ENCODE peak calls at places on chromosomes 5 and 9, in four cellular contexts. H is activated CD4-positive, alpha-beta memory T cell treated with anti-CD3 and anti-CD28 coated beads for 36 hours; L is cardiac fibroblast; J is T-helper 2 cell. O is an unnamed sample.

GRCh38 chr9:129624947-129625346 is 1.0 kb upstream of the NTMT1 start:
- DNase-seq in H (peak; percentile 54), L (peak; percentile 49), J (peak; percentile 23), O (peak; percentile 81)

GRCh38 chr5:145921211-145921610 is 15.2 kb upstream of the SH3RF2 start:
- DNase-seq in H (no peak), J (no peak), L (no peak), O (no peak)

GRCh38 chr5:174876-175465 is 16.3 kb upstream of the LRRC14B start:
- DNase-seq in J (no peak), L (no peak), H (no peak), O (no peak)

GRCh38 chr5:72246954-72247442 is 73.0 kb downstream of the MRPS27 start:
- DNase-seq in J (no peak), L (peak; percentile 67), H (no peak), O (no peak)

GRCh38 chr9:77632652-77633051 is 15.5 kb downstream of the GNA14 start:
- DNase-seq in H (no peak), J (no peak), L (no peak), O (no peak)

GRCh38 chr5:30539004-30539634 is 654.4 kb upstream of the CDH6 start:
- DNase-seq in H (no peak), L (peak; percentile 56), J (no peak), O (no peak)

GRCh38 chr5:172283862-172284274 is 304 bp upstream of the UBTD2 start:
- DNase-seq in H (peak; percentile 82), L (peak; percentile 63), J (peak; percentile 67), O (peak; percentile 69)

GRCh38 chr9:121310571-121310970 is 42.6 kb downstream of the GSN start:
- DNase-seq in L (no peak), J (no peak), H (no peak), O (no peak)

GRCh38 chr5:145350501-145350900 is 484.6 kb downstream of the PRELID2 start:
- DNase-seq in H (no peak), J (no peak), L (peak; percentile 84), O (no peak)

GRCh38 chr5:110032386-110032785 is 342.7 kb downstream of the MAN2A1 start:
- DNase-seq in L (no peak), J (no peak), H (no peak), O (no peak)

GRCh38 chr9:136247551-136247916 is 1.9 kb upstream of the QSOX2 start:
- DNase-seq in J (no peak), L (no peak), H (no peak), O (no peak)

GRCh38 chr5:150511641-150512367 is 3.9 kb downstream of the NDST1 start:
- DNase-seq in J (no peak), L (peak; percentile 40), H (no peak), O (no peak)

GRCh38 chr9:37085233-37085632 is 35.1 kb upstream of the ZCCHC7 start:
- DNase-seq in L (no peak), J (no peak), H (no peak), O (no peak)

GRCh38 chr9:34590376-34591090 is 1.0 kb upstream of the CNTFR start:
- DNase-seq in H (peak; percentile 38), L (peak; percentile 34), J (no peak), O (no peak)

GRCh38 chr5:137856916-137857862 is 10.5 kb upstream of the MYOT start:
- DNase-seq in H (no peak), J (no peak), L (no peak), O (no peak)

GRCh38 chr9:134940236-134941208 is 22.8 kb upstream of the FCN1 start:
- DNase-seq in H (no peak), J (no peak), L (no peak), O (no peak)

GRCh38 chr5:176994460-176995121 is 12.0 kb downstream of the UIMC1 start:
- DNase-seq in J (no peak), L (peak; percentile 90), H (no peak), O (peak; percentile 94)

GRCh38 chr9:36030871-36031270 is 5.8 kb upstream of the RECK start:
- DNase-seq in L (peak; percentile 24), J (no peak), H (no peak), O (no peak)

GRCh38 chr5:135473956-135474670 is 22.0 kb upstream of the TIFAB start:
- DNase-seq in L (no peak), H (no peak), J (no peak), O (no peak)

GRCh38 chr9:35923927-35924763 is 14.9 kb downstream of the SPAAR start:
- DNase-seq in J (no peak), L (peak; percentile 95), H (peak; percentile 71), O (no peak)

GRCh38 chr5:2895876-2896275 is 144.4 kb upstream of the IRX2 start:
- DNase-seq in H (no peak), L (no peak), J (no peak), O (no peak)

GRCh38 chr5:72205431-72206009 is 98.2 kb downstream of the MAP1B start:
- DNase-seq in L (peak; percentile 41), J (no peak), H (no peak), O (no peak)

GRCh38 chr9:100601216-100601615 is 23.3 kb downstream of the CAVIN4 start:
- DNase-seq in H (peak; percentile 57), J (peak; percentile 5), L (peak; percentile 74), O (peak; percentile 93)

GRCh38 chr5:112077180-112077579 is 320.2 kb upstream of the NREP start:
- DNase-seq in H (no peak), L (peak; percentile 10), J (no peak), O (no peak)

GRCh38 chr5:26329562-26330189 is 708.7 kb downstream of the CDH9 start:
- DNase-seq in H (no peak), L (peak; percentile 6), J (no peak), O (peak; percentile 56)

GRCh38 chr9:98575379-98576346 is 133.1 kb downstream of the GABBR2 start:
- DNase-seq in L (peak; percentile 81), J (no peak), H (peak; percentile 57), O (no peak)

GRCh38 chr5:75048457-75048953 is 3.9 kb downstream of the GCNT4 start:
- DNase-seq in L (peak; percentile 23), H (no peak), J (no peak), O (no peak)

GRCh38 chr5:151742870-151743294 is 15.5 kb downstream of the ATOX1 start:
- DNase-seq in L (peak; percentile 84), H (no peak), J (no peak), O (peak; percentile 57)

GRCh38 chr5:172477466-172477865 is 23.1 kb upstream of the SH3PXD2B start:
- DNase-seq in L (no peak), J (no peak), H (no peak), O (no peak)

GRCh38 chr5:34474573-34475021 is 181.5 kb upstream of the RAI14 start:
- DNase-seq in J (no peak), H (no peak), L (peak; percentile 81), O (peak; percentile 81)

GRCh38 chr5:163259495-163259894 is 177.9 kb upstream of the CCNG1 start:
- DNase-seq in H (no peak), L (no peak), J (no peak), O (no peak)

GRCh38 chr5:167207081-167207480 is 1084.4 kb upstream of the WWC1 start:
- DNase-seq in H (no peak), L (peak; percentile 15), J (no peak), O (no peak)

GRCh38 chr5:32753051-32753450 is 41.9 kb downstream of the NPR3 start:
- DNase-seq in J (no peak), L (peak; percentile 73), H (no peak), O (no peak)

GRCh38 chr5:72141440-72142271 is 34.4 kb downstream of the MAP1B start:
- DNase-seq in H (no peak), L (peak; percentile 98), J (no peak), O (no peak)

GRCh38 chr5:155883966-155884555 is 442.9 kb upstream of the SGCD start:
- DNase-seq in L (no peak), J (no peak), H (no peak), O (no peak)

O was measured in Kasumi-1.